ENCODE peak calls at places on chromosomes 11 and 22, in ten cellular contexts. T is IMR-90, J is testis, L is uterus, Q is body of pancreas, N is heart left ventricle, F is breast epithelium, D is transverse colon, Y is spleen, S is K562. B is an unnamed sample. For H3K4me1, the result is how much of the 10 kb centered on the place peaks cover.

GRCh38 chr11:8408151-8408930 is 144.7 kb upstream of the LMO1 start:
- DNase-seq in T (no peak), J (no peak), L (no peak), Q (no peak), N (no peak), F (no peak), D (no peak), Y (no peak), S (no peak), B (no peak)

GRCh38 chr11:99446400-99446799 is 425.7 kb downstream of the CNTN5 start:
- DNase-seq in T (no peak), J (no peak), L (no peak), Q (no peak), N (no peak), F (no peak), D (no peak), Y (no peak), S (no peak), B (no peak)

GRCh38 chr22:43796567-43796966 is 15.5 kb downstream of the EFCAB6 start:
- DNase-seq in T (peak), J (peak), L (no peak), Q (no peak), N (no peak), F (no peak), D (no peak), Y (no peak), S (no peak), B (no peak)

GRCh38 chr11:59178401-59178800 is 6.5 kb downstream of the DTX4 start:
- DNase-seq in T (no peak), J (no peak), L (no peak), Q (no peak), N (no peak), F (no peak), D (no peak), Y (no peak), S (no peak), B (no peak)

GRCh38 chr11:115503083-115503885 is 931 bp downstream of the CADM1 start:
- DNase-seq in T (peak), J (peak), L (peak), Q (peak), N (peak), F (peak), D (peak), Y (peak), S (no peak), B (peak)

GRCh38 chr22:21587803-21588611 is 20.5 kb downstream of the UBE2L3 start:
- DNase-seq in T (peak), J (peak), L (no peak), Q (no peak), N (no peak), F (no peak), D (peak), Y (no peak), S (peak), B (no peak)

GRCh38 chr11:115530752-115531151 is 26.5 kb upstream of the CADM1 start:
- DNase-seq in T (no peak), J (peak), L (no peak), Q (no peak), N (no peak), F (no peak), D (no peak), Y (no peak), S (no peak), B (no peak)

GRCh38 chr11:33438311-33438710 is 181.1 kb downstream of the HIPK3 start:
- DNase-seq in T (no peak), J (no peak), L (no peak), Q (no peak), N (no peak), F (no peak), D (no peak), Y (no peak), S (no peak), B (no peak)

GRCh38 chr11:72314600-72315386 is 70.8 kb upstream of the PHOX2A start:
- DNase-seq in T (no peak), J (no peak), L (no peak), Q (no peak), N (no peak), F (no peak), D (no peak), Y (no peak), S (peak), B (no peak)

GRCh38 chr22:35330258-35330861 is 30.7 kb downstream of the TOM1 start:
- DNase-seq in T (peak), J (peak), L (peak), Q (no peak), N (peak), F (no peak), D (peak), Y (peak), S (no peak), B (peak)

GRCh38 chr11:65036931-65037330 is 4.1 kb upstream of the SAC3D1 start:
- DNase-seq in T (no peak), J (peak), L (no peak), Q (peak), N (no peak), F (peak), D (peak), Y (no peak), S (no peak), B (peak)

GRCh38 chr11:15673408-15673811 is 558.7 kb downstream of the INSC start:
- DNase-seq in T (no peak), J (peak), L (no peak), Q (no peak), N (no peak), F (no peak), D (no peak), Y (no peak), S (no peak), B (no peak)

DNA sequence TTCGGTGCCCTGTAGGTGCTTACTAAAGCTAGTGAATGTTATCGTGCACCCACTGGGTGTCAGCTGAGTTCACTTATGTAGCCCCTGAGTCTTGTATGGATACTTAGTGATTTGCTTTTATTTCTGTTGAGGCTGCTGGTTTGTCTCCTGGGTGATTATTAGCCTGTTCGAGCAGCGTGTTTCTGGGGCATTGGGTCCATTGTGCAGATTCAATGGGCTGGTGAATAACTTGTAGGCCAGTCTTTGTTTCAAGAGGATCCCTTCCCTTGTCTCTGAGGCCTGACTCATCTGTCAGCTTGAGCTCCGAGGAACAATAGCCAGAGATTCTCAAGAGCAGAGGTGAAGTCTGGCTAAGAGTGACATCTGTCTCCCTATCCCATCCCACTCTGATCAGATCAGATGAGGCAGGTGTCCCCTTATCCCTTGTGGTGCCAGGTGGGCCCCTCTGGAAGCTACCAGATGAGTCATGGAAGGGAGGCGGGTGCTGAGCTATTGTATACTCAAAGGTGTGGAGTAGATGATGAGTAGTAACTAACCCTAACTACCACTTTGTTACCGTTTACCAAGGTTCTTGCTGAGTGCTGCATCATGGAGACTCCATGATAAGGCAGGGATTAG is 3.7 kb downstream of the MIAT start:
- DNase-seq in T (no peak), J (no peak), L (no peak), Q (no peak), N (no peak), F (no peak), D (no peak), Y (peak), S (no peak), B (no peak)
- H3K4me1 ChIP-seq in T (under half), J (under half), L (under half), Q (under half), N (under half), F (under half), D (under half), Y (under half), S (under half), B (under half)

GRCh38 chr11:47998733-47999359 is 18.5 kb downstream of the PTPRJ start:
- DNase-seq in T (no peak), J (no peak), L (no peak), Q (no peak), N (no peak), F (no peak), D (peak), Y (peak), S (no peak), B (peak)
- TF ChIP-seq POLR2A in T (no peak), J (no peak), L (no peak), Q (no peak), N (no peak), F (no peak), D (no peak), Y (no peak), S (no peak), B (peak)

GRCh38 chr11:18012314-18012905 is 437 bp downstream of the SERGEF start:
- DNase-seq in T (peak), J (peak), L (no peak), Q (peak), N (peak), F (no peak), D (peak), Y (no peak), S (peak), B (no peak)
- H3K27ac ChIP-seq in T (peak), J (peak), L (peak), Q (peak), N (peak), F (peak), D (peak), Y (peak), S (peak), B (no peak)

DNA sequence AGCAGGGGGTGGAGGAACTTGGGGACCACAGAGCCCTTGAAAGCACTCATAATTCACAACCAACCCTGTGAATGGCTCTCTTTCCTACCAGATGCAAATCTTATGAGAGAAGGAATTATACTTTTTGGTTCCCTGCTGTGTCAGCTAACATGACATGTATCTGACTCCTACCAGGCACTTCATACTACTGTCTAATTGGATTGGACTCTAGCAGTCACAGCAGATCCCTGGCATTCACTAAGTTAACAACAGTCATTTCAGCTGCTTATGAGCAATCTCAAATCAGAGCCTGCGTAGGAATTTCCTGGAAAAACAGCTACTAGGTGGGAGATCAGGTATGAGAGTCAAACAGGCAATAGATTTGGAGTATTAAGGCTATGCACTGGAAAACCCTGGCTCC is 11.1 kb upstream of the ENDOD1 start:
- DNase-seq in T (peak), J (no peak), L (no peak), Q (no peak), N (no peak), F (no peak), D (no peak), Y (no peak), S (no peak), B (no peak)
- H3K4me1 ChIP-seq in T (under half), J (under half), L (under half), Q (under half), N (under half), F (under half), D (under half), Y (under half), S (under half), B (under half)

DNA sequence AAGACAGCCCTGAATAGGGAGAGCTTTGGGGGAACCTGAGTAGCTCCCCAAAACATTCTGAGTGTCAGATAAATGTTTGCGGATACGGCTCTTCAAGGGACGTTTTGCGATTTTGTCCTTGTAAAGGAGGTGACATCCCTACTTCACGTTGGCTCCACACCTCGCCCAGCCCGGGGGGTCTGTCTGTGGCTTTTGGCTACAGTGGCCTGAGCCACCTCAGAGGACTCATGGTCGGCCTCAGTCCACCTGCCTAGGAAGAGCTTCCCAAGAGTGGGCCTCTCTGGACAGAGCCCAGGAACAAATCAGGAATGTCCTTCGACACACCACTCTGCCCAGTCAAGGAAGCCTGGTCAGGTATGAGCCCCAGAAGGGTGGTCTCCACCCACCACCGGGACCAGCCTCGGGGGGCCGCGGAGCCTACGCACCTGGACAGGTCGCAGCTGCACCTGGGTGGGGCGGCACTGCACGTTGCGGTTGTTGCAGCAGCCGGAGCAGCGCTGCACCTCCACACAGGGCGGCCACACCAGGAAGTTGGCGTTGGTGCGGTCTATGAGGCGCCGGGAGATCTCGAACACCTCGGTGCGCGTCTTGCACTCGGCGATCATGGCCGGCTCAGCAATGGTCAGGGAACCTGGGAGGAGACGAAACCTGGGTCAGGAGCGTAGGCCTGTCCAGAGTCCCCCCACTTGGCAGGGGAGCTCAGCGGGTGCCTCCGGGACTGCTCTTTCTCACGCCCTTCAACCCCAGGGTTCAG is 13.4 kb downstream of the PDGFB start:
- DNase-seq in T (no peak), J (no peak), L (no peak), Q (no peak), N (no peak), F (no peak), D (no peak), Y (no peak), S (no peak), B (no peak)
- TF ChIP-seq POLR2A in T (no peak), J (no peak), L (no peak), Q (no peak), N (no peak), F (no peak), D (no peak), Y (no peak), S (no peak), B (no peak)

GRCh38 chr11:2892215-2893020 is 6.8 kb upstream of the CDKN1C start:
- DNase-seq in T (peak), J (peak), L (peak), Q (no peak), N (peak), F (no peak), D (peak), Y (peak), S (peak), B (no peak)
- H3K27ac ChIP-seq in T (peak), J (peak), L (peak), Q (peak), N (peak), F (peak), D (peak), Y (peak), S (peak), B (peak)

DNA sequence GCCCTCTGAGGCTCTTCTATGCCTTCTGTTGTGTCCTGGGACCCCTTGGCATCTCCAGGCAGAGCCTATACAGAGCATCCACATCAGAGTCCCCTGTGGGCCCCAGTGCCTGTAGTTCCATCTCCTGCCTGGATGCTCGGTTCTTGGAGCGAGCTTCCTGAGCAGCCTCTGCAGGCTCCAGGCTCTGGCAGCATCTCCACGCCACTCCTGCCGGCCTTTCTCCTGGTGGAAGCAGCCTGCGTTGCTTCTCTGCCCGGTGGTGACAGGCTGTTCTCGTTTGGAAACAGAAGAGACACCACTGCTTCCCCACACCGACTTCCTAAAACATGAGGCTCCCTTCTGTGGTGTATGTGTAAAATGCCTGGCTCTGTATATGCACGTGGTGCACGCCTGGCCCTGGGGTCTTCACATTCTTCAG is 52.8 kb downstream of the BCR start:
- DNase-seq in T (no peak), J (peak), L (no peak), Q (no peak), N (no peak), F (no peak), D (no peak), Y (no peak), S (peak), B (no peak)
- H3K4me1 ChIP-seq in T (under half), J (under half), L (under half), Q (under half), N (under half), F (under half), D (under half), Y (under half), S (under half), B (under half)

GRCh38 chr22:39733191-39733590 is 160.4 kb downstream of the ENTHD1 start:
- DNase-seq in T (no peak), J (no peak), L (no peak), Q (no peak), N (no peak), F (no peak), D (no peak), Y (no peak), S (no peak), B (no peak)

GRCh38 chr22:39729141-39729934 is 158.8 kb downstream of the CACNA1I start:
- DNase-seq in T (no peak), J (no peak), L (no peak), Q (no peak), N (no peak), F (no peak), D (no peak), Y (no peak), S (no peak), B (no peak)

GRCh38 chr22:39731881-39732555 is 161.5 kb downstream of the CACNA1I start:
- DNase-seq in T (no peak), J (no peak), L (no peak), Q (no peak), N (no peak), F (no peak), D (no peak), Y (peak), S (no peak), B (no peak)

GRCh38 chr22:39732625-39733024 is 160.9 kb downstream of the ENTHD1 start:
- DNase-seq in T (no peak), J (no peak), L (no peak), Q (no peak), N (no peak), F (no peak), D (no peak), Y (peak), S (no peak), B (no peak)

GRCh38 chr22:39731481-39731880 is 160.9 kb downstream of the CACNA1I start:
- DNase-seq in T (no peak), J (no peak), L (no peak), Q (no peak), N (no peak), F (no peak), D (no peak), Y (no peak), S (no peak), B (no peak)
- TF ChIP-seq POLR2A in T (no peak), J (no peak), L (no peak), Q (no peak), N (no peak), F (no peak), D (no peak), Y (no peak), S (no peak), B (no peak)

B was measured in right lobe of liver.